ENCODE peak calls at places on chromosomes 1 and 21, in eight cellular contexts. O is left cardiac atrium; M is Panc1; X is A549; T is left lung; U is activated CD4-positive, CD25-positive, alpha-beta regulatory T cell treated with anti-CD3 and anti-CD28 coated beads, Interleukin-2, amount 50 U/mL, for 24 hours; R is activated T-cell treated with anti-CD3 and anti-CD28 coated beads, Interleukin-2, amount 50 U/mL, for 72 hours; N is omental fat pad. H is an unnamed sample.

GRCh38 chr1:27885114-27885528 is 12.8 kb downstream of the THEMIS2 start:
- ATAC-seq in T (peak), U (no peak), R (no peak), M (no peak), O (peak), N (no peak), X (no peak), H (no peak)

GRCh38 chr1:197738927-197739326 is 36.4 kb downstream of the DENND1B start:
- ATAC-seq in R (no peak), X (no peak), M (no peak), O (no peak), N (no peak), T (no peak), U (no peak), H (peak)

GRCh38 chr1:235060607-235061470 is 67.8 kb downstream of the TOMM20 start:
- ATAC-seq in T (peak), U (no peak), X (no peak), R (no peak), N (peak), O (peak), M (peak), H (no peak)

GRCh38 chr1:154735801-154736163 is 127.8 kb upstream of the ADAR start:
- ATAC-seq in X (no peak), R (no peak), T (no peak), N (no peak), U (no peak), M (no peak), O (no peak), H (no peak)

GRCh38 chr21:41719691-41720090 is 47.2 kb downstream of the RIPK4 start:
- ATAC-seq in N (no peak), R (no peak), X (no peak), M (no peak), O (no peak), T (no peak), U (no peak), H (no peak)

GRCh38 chr1:180301135-180301737 is 71.2 kb downstream of the LHX4 start:
- ATAC-seq in M (peak), U (no peak), N (no peak), T (no peak), X (no peak), R (peak), O (no peak), H (peak)

GRCh38 chr1:53577141-53578100 is 118.2 kb downstream of the DMRTB1 start:
- ATAC-seq in R (no peak), U (no peak), O (no peak), N (no peak), T (no peak), X (no peak), M (no peak), H (no peak)

GRCh38 chr1:84361796-84362195 is 36.5 kb upstream of the DNASE2B start:
- ATAC-seq in X (no peak), T (no peak), N (no peak), R (no peak), O (no peak), U (no peak), M (no peak), H (no peak)

GRCh38 chr1:200916152-200916551 is 21.5 kb downstream of the INAVA start:
- ATAC-seq in N (no peak), R (no peak), T (no peak), M (no peak), X (peak), U (no peak), O (no peak), H (no peak)

GRCh38 chr1:189349600-189349999 is 1128.1 kb downstream of the BRINP3 start:
- ATAC-seq in T (no peak), R (no peak), N (no peak), O (no peak), M (no peak), U (no peak), X (no peak), H (no peak)

GRCh38 chr1:24022611-24023359 is 42.7 kb upstream of the SRSF10 start:
- ATAC-seq in M (peak), X (peak), O (peak), T (no peak), U (no peak), R (no peak), N (peak), H (no peak)

GRCh38 chr1:208065862-208066261 is 154.9 kb upstream of the CD34 start:
- ATAC-seq in X (no peak), M (no peak), T (peak), O (peak), N (peak), U (no peak), R (no peak), H (no peak)

GRCh38 chr1:179490611-179491010 is 85.1 kb downstream of the NPHS2 start:
- ATAC-seq in M (no peak), T (no peak), N (no peak), X (no peak), O (no peak), U (no peak), R (no peak), H (no peak)

GRCh38 chr1:177921590-177921989 is 48.3 kb downstream of the SEC16B start:
- ATAC-seq in O (no peak), R (no peak), N (no peak), M (no peak), X (no peak), U (no peak), T (no peak), H (no peak)

GRCh38 chr21:45640001-45640887 is 3.3 kb upstream of the PCBP3 start:
- ATAC-seq in U (no peak), M (peak), T (no peak), O (no peak), N (no peak), R (no peak), X (no peak), H (no peak)

GRCh38 chr1:41411229-41411628 is 50.0 kb downstream of the FOXO6 start:
- ATAC-seq in O (no peak), N (no peak), M (no peak), R (no peak), T (no peak), U (no peak), X (no peak), H (no peak)

GRCh38 chr1:228804173-228804572 is 68.9 kb downstream of the RHOU start:
- ATAC-seq in T (no peak), X (no peak), O (no peak), M (no peak), N (no peak), U (no peak), R (no peak), H (no peak)

GRCh38 chr1:209823143-209824041 is 4.4 kb upstream of the UTP25 start:
- ATAC-seq in M (peak), T (peak), R (peak), U (peak), N (no peak), O (peak), X (peak), H (peak)

GRCh38 chr1:57167997-57168396 is 202.2 kb upstream of the C8B start:
- ATAC-seq in U (no peak), M (no peak), O (no peak), T (no peak), R (peak), N (no peak), X (no peak), H (peak)

GRCh38 chr1:204331847-204332487 is 27.8 kb downstream of the PLEKHA6 start:
- ATAC-seq in R (no peak), N (no peak), X (peak), O (no peak), U (no peak), T (peak), M (no peak), H (no peak)

GRCh38 chr21:43574741-43575465 is 84.4 kb downstream of the HSF2BP start:
- ATAC-seq in X (no peak), O (peak), N (no peak), T (peak), U (no peak), M (no peak), R (no peak), H (no peak)

GRCh38 chr1:208942394-208942793 is 641.1 kb upstream of the CAMK1G start:
- ATAC-seq in T (no peak), N (no peak), R (no peak), X (no peak), M (no peak), U (no peak), O (no peak), H (no peak)

GRCh38 chr1:1356166-1356795 is 2.1 kb downstream of the MXRA8 start:
- ATAC-seq in R (no peak), M (no peak), X (no peak), U (no peak), T (no peak), N (no peak), O (no peak), H (no peak)

H was measured in activated T-helper 17 cell treated with anti-CD3 and anti-CD28 coated beads, Interleukin-2, amount 50 U/mL, for 72 hours.